ENCODE peak calls at places on chromosomes 1 and 21, in ten cellular contexts. J, B, Q, I, Y, M, S, W, T and F are unnamed samples.

GRCh38 chr1:36781098-36781497 is 253.2 kb downstream of the GRIK3 start:
- DNase-seq in Y (no peak), S (no peak), T (no peak), W (no peak), B (no peak), Q (no peak), J (no peak), I (no peak), M (no peak), F (no peak)

GRCh38 chr1:218700666-218701065 is 355.5 kb downstream of the TGFB2 start:
- DNase-seq in Q (no peak), M (no peak), W (no peak), J (no peak), T (no peak), B (no peak), I (no peak), S (no peak), Y (no peak), F (no peak)

GRCh38 chr1:17440827-17441168 is 1.3 kb upstream of the RCC2 start:
- DNase-seq in Q (no peak), S (no peak), T (no peak), Y (no peak), W (no peak), J (no peak), I (no peak), M (no peak), B (no peak), F (no peak)

GRCh38 chr1:177620636-177621190 is 349.1 kb downstream of the SEC16B start:
- DNase-seq in I (no peak), Q (no peak), T (peak), B (peak), W (no peak), J (no peak), M (no peak), Y (no peak), S (no peak), F (no peak)

GRCh38 chr1:227447531-227447990 is 115.8 kb upstream of the ZNF678 start:
- DNase-seq in J (no peak), I (no peak), T (peak), Y (no peak), Q (no peak), M (no peak), S (no peak), W (peak), B (peak), F (peak)

GRCh38 chr1:121587777-121588176 is 403.0 kb downstream of the SRGAP2C start:
- DNase-seq in B (peak), I (no peak), J (no peak), W (peak), Y (no peak), Q (peak), S (no peak), M (no peak), T (peak), F (no peak)

GRCh38 chr1:231139125-231139649 is 22.7 kb upstream of the TRIM67 start:
- DNase-seq in S (no peak), Y (peak), Q (peak), B (peak), J (no peak), I (no peak), T (peak), M (no peak), W (no peak), F (no peak)

GRCh38 chr1:23116921-23117699 is 51.5 kb downstream of the LUZP1 start:
- DNase-seq in M (no peak), J (no peak), B (no peak), Q (no peak), T (no peak), Y (no peak), I (no peak), W (no peak), S (no peak), F (no peak)

GRCh38 chr21:17858764-17859163 is 39.6 kb upstream of the C21orf91 start:
- DNase-seq in J (no peak), Y (no peak), M (no peak), W (no peak), S (no peak), B (no peak), T (no peak), Q (no peak), I (no peak), F (no peak)

GRCh38 chr1:228813006-228813405 is 77.7 kb downstream of the RHOU start:
- DNase-seq in M (no peak), Y (no peak), J (no peak), I (no peak), S (no peak), Q (no peak), B (no peak), W (no peak), T (no peak), F (no peak)

GRCh38 chr1:189899686-189900495 is 577.8 kb downstream of the BRINP3 start:
- DNase-seq in T (no peak), W (no peak), M (no peak), S (no peak), I (no peak), Y (no peak), J (no peak), B (no peak), Q (no peak), F (no peak)

GRCh38 chr1:25028910-25029599 is 99.0 kb upstream of the RUNX3 start:
- DNase-seq in B (no peak), M (peak), Y (no peak), Q (no peak), I (peak), T (no peak), S (no peak), W (no peak), J (peak), F (no peak)

GRCh38 chr1:4760088-4760487 is 105.7 kb downstream of the AJAP1 start:
- DNase-seq in S (no peak), T (no peak), B (no peak), I (no peak), Y (no peak), M (no peak), Q (no peak), J (no peak), W (no peak), F (no peak)

GRCh38 chr1:2101531-2101930 is 51.3 kb downstream of the PRKCZ start:
- DNase-seq in Y (no peak), S (no peak), B (no peak), M (no peak), Q (no peak), W (no peak), I (no peak), J (no peak), T (no peak), F (no peak)

GRCh38 chr1:146051452-146051852 is 29.9 kb upstream of the HJV start:
- DNase-seq in T (no peak), Y (no peak), I (peak), M (no peak), W (no peak), Q (no peak), J (no peak), B (no peak), S (no peak), F (no peak)

GRCh38 chr1:216464489-216464888 is 41.2 kb upstream of the USH2A start:
- DNase-seq in W (peak), B (peak), Q (peak), S (peak), I (no peak), J (no peak), T (no peak), Y (peak), M (no peak), F (no peak)

GRCh38 chr1:33354707-33355276 is 33.9 kb upstream of the A3GALT2 start:
- DNase-seq in Q (no peak), T (no peak), B (no peak), W (no peak), M (no peak), S (no peak), I (no peak), Y (no peak), J (no peak), F (no peak)

GRCh38 chr1:63892632-63893395 is 119.0 kb downstream of the ROR1 start:
- DNase-seq in W (no peak), M (no peak), I (no peak), Q (peak), B (peak), T (peak), S (peak), J (no peak), Y (peak), F (no peak)

GRCh38 chr1:114352797-114353196 is 158.2 kb downstream of the TRIM33 start:
- DNase-seq in J (no peak), T (peak), W (no peak), B (no peak), Y (no peak), S (no peak), I (no peak), Q (no peak), M (no peak), F (no peak)

GRCh38 chr1:91851130-91852010 is 34.6 kb downstream of the TGFBR3 start:
- DNase-seq in Q (peak), M (no peak), B (peak), S (peak), J (no peak), I (no peak), Y (peak), W (peak), T (peak), F (peak)

GRCh38 chr1:156146006-156146748 is 7.2 kb upstream of the SEMA4A start:
- DNase-seq in T (peak), I (peak), J (peak), B (peak), S (peak), Y (peak), W (peak), M (peak), Q (peak), F (peak)

GRCh38 chr1:7418442-7419080 is 352.5 kb upstream of the VAMP3 start:
- DNase-seq in M (no peak), J (no peak), W (no peak), S (no peak), I (no peak), Y (no peak), B (no peak), T (no peak), Q (no peak), F (no peak)

GRCh38 chr1:33007190-33008050 is 29.3 kb downstream of the AK2 start:
- DNase-seq in Y (peak), B (peak), J (no peak), W (peak), S (peak), M (peak), I (peak), T (peak), Q (peak), F (peak)

GRCh38 chr1:3869751-3870301 is 12.6 kb downstream of the DFFB start:
- DNase-seq in T (no peak), J (no peak), W (no peak), I (no peak), Q (peak), S (peak), M (no peak), Y (no peak), B (peak), F (peak)